ENCODE peak calls at places on chromosomes 6 and 20, in five cellular contexts. I is thoracic aorta, Q is psoas muscle, U is left ventricle myocardium inferior, J is HCT116. N is an unnamed sample. For H3K4me1, the result is how much of the 10 kb centered on the place peaks cover.

GRCh38 chr6:113148576-113148975 is 708.6 kb upstream of the MARCKS start:
- DNase-seq in J (no peak), Q (no peak), U (no peak), I (no peak), N (no peak)

GRCh38 chr20:53643031-53643832 is 49.6 kb upstream of the ZNF217 start:
- DNase-seq in U (no peak), J (peak), Q (no peak), I (no peak), N (no peak)

GRCh38 chr6:148805767-148806166 is 58.9 kb downstream of the UST start:
- DNase-seq in I (no peak), U (no peak), Q (no peak), J (no peak), N (no peak)

GRCh38 chr6:13466304-13467215 is 20.8 kb downstream of the GFOD1 start:
- DNase-seq in Q (no peak), U (no peak), I (no peak), J (peak), N (no peak)

GRCh38 chr20:37200926-37201826 is 21.8 kb upstream of the MROH8 start:
- DNase-seq in I (no peak), U (no peak), Q (no peak), J (no peak), N (no peak)

GRCh38 chr6:110419028-110419739 is 3.8 kb upstream of the DDO start:
- DNase-seq in I (no peak), Q (no peak), J (no peak), U (no peak), N (no peak)

GRCh38 chr6:90177544-90178293 is 118.9 kb downstream of the BACH2 start:
- DNase-seq in J (no peak), U (no peak), I (no peak), Q (no peak), N (no peak)

GRCh38 chr20:62834967-62835730 is 18.3 kb downstream of the COL9A3 start:
- DNase-seq in J (no peak), U (no peak), Q (no peak), I (no peak), N (no peak)

GRCh38 chr6:99605074-99605726 is 1.4 kb upstream of the PRDM13 start:
- DNase-seq in U (no peak), I (no peak), J (no peak), Q (no peak), N (no peak)

GRCh38 chr6:57220083-57220703 is 1.9 kb downstream of the RAB23 start:
- DNase-seq in Q (no peak), U (no peak), J (no peak), I (no peak), N (no peak)

GRCh38 chr6:43508481-43509141 is 1.5 kb downstream of the LRRC73 start:
- DNase-seq in Q (peak), J (no peak), I (no peak), U (no peak), N (no peak)

GRCh38 chr6:140871911-140872310 is 1260.8 kb upstream of the GJE1 start:
- DNase-seq in Q (no peak), U (no peak), I (no peak), J (no peak), N (no peak)

GRCh38 chr6:25034477-25034876 is 98.7 kb upstream of the RIPOR2 start:
- DNase-seq in I (no peak), J (no peak), Q (no peak), U (no peak), N (no peak)

GRCh38 chr6:69881322-69882151 is 15.2 kb downstream of the COL19A1 start:
- DNase-seq in J (no peak), Q (no peak), U (no peak), I (no peak), N (no peak)

GRCh38 chr6:85008311-85009015 is 244.1 kb upstream of the TBX18 start:
- DNase-seq in J (no peak), I (no peak), U (no peak), Q (no peak), N (no peak)

GRCh38 chr6:149061933-149062332 is 255.6 kb upstream of the TAB2 start:
- DNase-seq in Q (no peak), J (no peak), I (no peak), U (no peak), N (no peak)

GRCh38 chr6:153003294-153003645 is 761 bp upstream of the MTRF1L start:
- DNase-seq in I (no peak), Q (no peak), U (no peak), J (no peak), N (no peak)

GRCh38 chr6:729646-730320 is 36.8 kb upstream of the EXOC2 start:
- DNase-seq in J (no peak), U (no peak), I (no peak), Q (no peak), N (no peak)

GRCh38 chr6:1103945-1104623 is 207.8 kb upstream of the FOXQ1 start:
- DNase-seq in Q (no peak), J (no peak), I (no peak), U (no peak), N (no peak)

GRCh38 chr6:166411721-166412151 is 29.0 kb upstream of the MPC1 start:
- DNase-seq in J (no peak), U (no peak), I (no peak), Q (no peak), N (no peak)

GRCh38 chr6:42340516-42340915 is 111.2 kb downstream of the TRERF1 start:
- DNase-seq in U (no peak), J (no peak), I (no peak), Q (no peak), N (no peak)

GRCh38 chr6:170233304-170234205 is 57.3 kb downstream of the DLL1 start:
- DNase-seq in I (no peak), Q (no peak), U (peak), J (no peak), N (no peak)

GRCh38 chr6:26383624-26384417 is 913 bp downstream of the BTN2A2 start:
- DNase-seq in I (no peak), J (no peak), Q (no peak), U (no peak), N (no peak)

GRCh38 chr6:89506716-89507597 is 74.0 kb downstream of the ANKRD6 start:
- DNase-seq in J (no peak), U (no peak), I (no peak), Q (no peak), N (no peak)

GRCh38 chr20:22795455-22795854 is 211.1 kb upstream of the FOXA2 start:
- DNase-seq in J (no peak), Q (no peak), U (no peak), I (no peak), N (no peak)

GRCh38 chr6:118719351-118720124 is 68.1 kb upstream of the CEP85L start:
- DNase-seq in Q (peak), J (no peak), U (no peak), I (no peak), N (no peak)

GRCh38 chr20:10469599-10469998 is 34.5 kb downstream of the SLX4IP start:
- DNase-seq in Q (no peak), J (peak), U (no peak), I (no peak), N (peak)

GRCh38 chr6:1335367-1336037 is 23.6 kb downstream of the FOXQ1 start:
- DNase-seq in U (no peak), I (no peak), J (peak), Q (peak), N (no peak)

GRCh38 chr6:145225500-145225899 is 509.8 kb downstream of the EPM2A start:
- DNase-seq in U (no peak), J (no peak), Q (no peak), I (no peak), N (no peak)

GRCh38 chr20:48912065-48912464 is 9.4 kb upstream of the ARFGEF2 start:
- DNase-seq in J (no peak), Q (no peak), I (no peak), U (no peak), N (peak)

GRCh38 chr6:3400162-3400561 is 56.7 kb downstream of the SLC22A23 start:
- DNase-seq in J (no peak), U (no peak), Q (no peak), I (no peak), N (no peak)

GRCh38 chr6:118685823-118686449 is 34.5 kb upstream of the CEP85L start:
- DNase-seq in I (no peak), U (no peak), J (no peak), Q (no peak), N (no peak)

GRCh38 chr6:121597654-121598053 is 162.2 kb downstream of the GJA1 start:
- DNase-seq in J (no peak), U (no peak), I (no peak), Q (no peak), N (no peak)

DNA sequence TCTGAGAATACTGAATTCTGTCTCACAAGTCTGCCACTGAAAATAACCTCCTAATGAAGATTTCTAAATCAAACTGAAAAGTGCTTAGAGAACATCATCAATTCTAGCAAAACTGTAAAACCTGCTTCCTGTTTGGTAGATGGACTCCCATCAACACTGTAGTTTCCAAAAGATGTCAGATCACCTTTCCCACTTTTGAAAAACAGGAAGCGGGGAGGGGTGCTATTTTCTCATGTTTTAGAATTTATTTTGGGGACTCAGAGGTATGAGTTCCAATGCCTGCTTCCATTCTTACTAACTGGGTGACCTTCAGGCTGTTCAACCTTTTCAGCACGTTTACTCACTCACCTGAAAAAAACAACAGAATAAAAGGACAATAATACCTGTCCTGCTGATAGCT is 1.2 kb downstream of the ATP5F1E start:
- DNase-seq in U (no peak), J (no peak), Q (no peak), I (no peak), N (no peak)
- H3K4me3 ChIP-seq in U (peak), J (peak), Q (peak), I (peak), N (peak)

GRCh38 chr6:105611606-105612005 is 208.7 kb upstream of the PREP start:
- DNase-seq in I (no peak), J (no peak), U (no peak), Q (no peak), N (no peak)
- TF ChIP-seq CTCF in I (no peak), J (no peak), U (no peak), Q (no peak), N (no peak)

GRCh38 chr20:17710379-17711305 is 10.9 kb downstream of the BANF2 start:
- DNase-seq in Q (no peak), J (no peak), U (peak), I (no peak), N (no peak)

GRCh38 chr20:17708675-17709360 is 9.1 kb downstream of the BANF2 start:
- DNase-seq in U (no peak), Q (no peak), I (no peak), J (no peak), N (no peak)

GRCh38 chr20:17712201-17712600 is 12.4 kb downstream of the BANF2 start:
- DNase-seq in J (no peak), I (no peak), Q (no peak), U (no peak), N (no peak)

GRCh38 chr20:17706632-17707031 is 6.9 kb downstream of the BANF2 start:
- DNase-seq in Q (no peak), I (no peak), J (no peak), U (no peak), N (no peak)

DNA sequence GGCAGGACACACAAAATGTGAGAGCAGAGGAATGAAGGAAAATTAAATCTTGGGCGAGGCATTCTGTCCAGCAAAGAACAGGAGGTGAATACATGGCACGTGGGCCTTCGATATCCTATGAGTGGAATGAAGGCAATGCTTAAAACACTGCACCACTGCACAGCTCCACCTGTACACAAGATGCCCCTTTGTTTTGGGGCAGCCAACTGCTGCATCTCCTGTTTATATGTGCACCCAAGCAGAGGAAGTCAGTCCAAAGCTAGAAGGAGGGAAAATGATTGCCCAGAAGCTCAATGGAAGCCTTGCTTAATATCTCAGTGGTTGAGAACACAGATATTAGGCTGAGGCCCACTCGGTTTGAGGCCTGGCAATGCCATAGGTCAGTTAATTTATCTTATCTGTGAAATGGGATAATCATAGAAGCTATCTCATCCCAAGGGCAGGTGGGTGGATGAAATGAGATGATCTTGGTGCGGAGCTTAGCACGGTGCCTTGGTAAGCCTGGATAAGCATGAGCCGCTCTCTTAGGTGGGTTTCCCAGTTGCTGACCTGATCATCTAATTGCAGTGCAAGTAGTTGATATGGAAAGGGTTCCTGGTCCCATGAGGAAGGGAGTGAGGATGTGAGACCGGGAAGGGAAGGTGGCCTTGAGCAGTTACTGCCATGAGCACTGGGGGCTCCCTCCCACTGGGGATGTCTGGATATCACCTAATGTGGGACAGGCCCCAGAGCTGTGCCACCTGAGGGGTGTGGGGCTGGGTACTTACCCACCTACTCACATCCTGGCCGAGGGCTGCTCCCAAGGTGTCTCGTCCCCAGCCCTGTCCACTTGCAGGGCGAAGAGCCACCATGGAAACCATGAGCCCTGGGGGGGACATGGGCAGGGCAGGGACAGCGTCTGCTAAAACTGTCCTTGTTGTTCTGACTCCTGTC is 9.9 kb downstream of the BANF2 start:
- DNase-seq in Q (no peak), U (no peak), I (no peak), J (no peak), N (no peak)
- H3K4me1 ChIP-seq in Q (under half), U (under half), I (under half), J (under half), N (under half)

DNA sequence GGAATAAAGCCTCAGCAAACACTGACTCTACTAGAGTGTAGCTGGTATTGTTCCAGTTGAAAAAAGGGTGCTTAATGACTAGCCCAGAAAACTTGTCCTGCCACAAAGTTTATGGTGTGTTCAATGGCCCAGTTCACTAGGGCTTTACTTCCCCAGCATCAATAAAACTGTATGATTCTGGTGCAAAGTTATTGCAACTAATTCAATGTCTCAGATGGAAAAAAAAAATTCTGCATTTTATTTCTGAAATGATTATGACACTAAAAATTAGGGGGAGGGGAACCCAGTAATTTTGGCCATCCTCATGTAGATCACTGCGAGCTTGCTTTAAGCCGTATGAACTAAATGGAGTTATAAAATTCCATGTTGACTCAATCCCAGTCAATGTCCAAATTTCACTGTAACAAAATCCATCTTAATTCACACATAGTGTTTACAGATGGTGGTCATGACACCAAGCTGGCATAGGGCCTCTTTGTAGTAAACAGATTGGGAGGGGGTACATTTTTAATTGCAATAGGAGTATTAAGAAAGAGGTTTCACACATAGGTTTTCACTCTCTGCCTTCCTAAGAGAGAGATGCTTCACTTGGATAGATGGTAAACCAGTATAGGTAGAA is 41.2 kb downstream of the PTPRK start:
- DNase-seq in Q (no peak), J (no peak), I (no peak), U (no peak), N (no peak)
- H3K4me3 ChIP-seq in Q (no peak), J (no peak), I (peak), U (peak), N (no peak)

DNA sequence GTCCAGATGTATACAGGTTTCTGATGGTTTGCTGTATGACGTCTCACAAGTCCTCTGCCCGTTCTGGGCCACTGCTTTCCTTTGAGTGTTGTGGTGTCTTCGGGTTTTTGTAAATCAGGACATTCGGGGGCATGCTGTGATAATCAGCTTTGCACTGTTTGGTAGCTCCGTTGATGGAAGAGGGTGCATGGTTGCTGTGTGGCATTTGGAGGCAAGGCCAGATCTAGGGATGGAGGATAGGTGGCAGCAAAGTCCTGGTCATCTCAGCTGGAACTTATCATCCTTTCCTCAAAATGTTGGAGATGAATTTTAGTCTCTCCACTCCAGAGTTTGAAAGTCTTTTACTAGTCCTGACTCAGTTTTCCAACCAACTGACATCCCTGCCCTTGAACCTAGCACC is 91.0 kb downstream of the SCP2D1 start:
- DNase-seq in U (no peak), J (peak), Q (no peak), I (no peak), N (no peak)
- TF ChIP-seq CTCF in U (peak), J (no peak), Q (peak), I (peak), N (peak)

DNA sequence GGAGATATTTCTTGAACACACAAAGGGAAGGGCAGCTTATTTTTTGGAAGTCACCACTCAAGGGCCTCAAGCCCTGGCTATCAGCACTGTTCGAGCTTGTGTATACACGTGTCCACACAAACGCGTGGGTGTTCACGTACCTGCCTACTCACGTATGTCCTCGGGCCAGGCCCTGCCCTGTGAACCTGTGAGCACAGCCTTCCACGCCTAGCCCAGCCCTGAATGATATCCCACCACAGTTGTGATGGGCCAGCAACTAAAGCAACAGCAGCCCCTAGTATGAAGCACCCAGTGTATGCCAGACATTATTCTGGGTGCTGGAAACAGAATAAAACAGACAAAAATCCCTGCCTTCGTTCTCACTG is 2.0 kb downstream of the ACTL10 start:
- DNase-seq in U (peak), J (no peak), Q (no peak), I (no peak), N (no peak)
- H3K4me1 ChIP-seq in U (half or more), J (under half), Q (under half), I (half or more), N (under half)

GRCh38 chr20:38297916-38298674 is 5.9 kb upstream of the BPI start:
- DNase-seq in U (no peak), Q (no peak), J (no peak), I (no peak), N (no peak)

GRCh38 chr20:38298768-38299288 is 5.1 kb upstream of the BPI start:
- DNase-seq in J (no peak), U (peak), Q (peak), I (peak), N (no peak)

GRCh38 chr20:38300433-38300832 is 3.5 kb upstream of the BPI start:
- DNase-seq in I (no peak), U (no peak), J (no peak), Q (no peak), N (no peak)

GRCh38 chr20:38301283-38301682 is 2.7 kb upstream of the BPI start:
- DNase-seq in I (no peak), U (no peak), J (no peak), Q (no peak), N (no peak)

GRCh38 chr20:38299963-38300362 is 4.0 kb upstream of the BPI start:
- DNase-seq in J (no peak), Q (no peak), U (no peak), I (no peak), N (no peak)
- H3K4me3 ChIP-seq in J (no peak), Q (no peak), U (no peak), I (no peak), N (no peak)

GRCh38 chr20:1912056-1912455 is 16.8 kb downstream of the SIRPA start:
- DNase-seq in Q (no peak), U (peak), J (no peak), I (no peak), N (no peak)
- TF ChIP-seq CTCF in Q (no peak), U (no peak), J (no peak), I (no peak), N (no peak)

DNA sequence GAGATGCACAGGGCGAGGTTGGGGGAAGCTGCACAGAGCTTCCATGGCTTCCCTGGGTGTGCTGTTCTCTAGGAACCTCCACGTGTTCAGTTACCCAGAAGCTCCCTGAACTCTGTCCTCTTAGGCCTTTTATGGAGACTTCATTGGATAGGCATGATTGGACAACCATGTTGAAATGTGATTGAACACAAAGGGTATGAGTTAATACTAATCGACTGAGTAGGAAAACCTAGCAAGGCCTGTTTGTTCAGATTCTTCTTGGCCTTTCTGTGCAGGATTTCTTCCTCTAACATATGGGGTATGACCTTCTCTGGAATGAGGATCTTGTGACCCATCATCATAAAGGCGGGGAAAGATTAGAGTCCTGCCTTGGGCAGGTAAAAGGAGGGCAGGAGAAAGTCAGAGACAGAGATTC is 70.7 kb upstream of the SMIM29 start:
- DNase-seq in U (no peak), J (no peak), Q (no peak), I (no peak), N (no peak)
- H3K4me1 ChIP-seq in U (half or more), J (under half), Q (under half), I (under half), N (under half)

N was measured in BE2C.